ENCODE peak calls at places on chromosomes 5 and 9, in six cellular contexts. One of them, this sample, is unnamed.

GRCh38 chr5:135319928-135320606 is 79.0 kb downstream of the MACROH2A1 start:
- DNase-seq in uterus: no peak
- DNase-seq in EH: no peak
- DNase-seq in KBM-7: no peak
- DNase-seq in T-cell: no peak
- DNase-seq in HFFc6: no peak
- DNase-seq in this sample: no peak

GRCh38 chr9:87040410-87041009 is 93.2 kb upstream of the GAS1 start:
- DNase-seq in uterus: no peak
- DNase-seq in HFFc6: no peak
- DNase-seq in T-cell: no peak
- DNase-seq in KBM-7: no peak
- DNase-seq in EH: no peak
- DNase-seq in this sample: no peak

GRCh38 chr5:133259199-133259997 is 207.6 kb downstream of the HSPA4 start:
- DNase-seq in KBM-7: peak
- DNase-seq in EH: no peak
- DNase-seq in T-cell: no peak
- DNase-seq in HFFc6: no peak
- DNase-seq in uterus: no peak
- DNase-seq in this sample: peak

GRCh38 chr5:97752871-97753270 is 569.8 kb upstream of the RIOK2 start:
- DNase-seq in KBM-7: no peak
- DNase-seq in T-cell: no peak
- DNase-seq in EH: no peak
- DNase-seq in uterus: no peak
- DNase-seq in HFFc6: no peak
- DNase-seq in this sample: no peak

GRCh38 chr5:93236807-93237421 is 344.1 kb downstream of the NR2F1-AS1 start:
- DNase-seq in HFFc6: peak
- DNase-seq in KBM-7: no peak
- DNase-seq in EH: peak
- DNase-seq in uterus: no peak
- DNase-seq in T-cell: no peak
- DNase-seq in this sample: no peak

GRCh38 chr5:369151-369939 is 47.8 kb downstream of the AHRR start:
- DNase-seq in T-cell: no peak
- DNase-seq in HFFc6: no peak
- DNase-seq in uterus: no peak
- DNase-seq in EH: no peak
- DNase-seq in KBM-7: no peak
- DNase-seq in this sample: no peak

GRCh38 chr9:4226331-4227250 is 73.3 kb downstream of the GLIS3 start:
- DNase-seq in uterus: no peak
- DNase-seq in KBM-7: no peak
- DNase-seq in HFFc6: no peak
- DNase-seq in T-cell: no peak
- DNase-seq in EH: peak
- DNase-seq in this sample: no peak

GRCh38 chr9:137156567-137157375 is 13.1 kb downstream of the LRRC26 start:
- DNase-seq in HFFc6: no peak
- DNase-seq in uterus: no peak
- DNase-seq in EH: peak
- DNase-seq in T-cell: peak
- DNase-seq in KBM-7: no peak
- DNase-seq in this sample: peak

GRCh38 chr9:99035313-99035712 is 69.6 kb upstream of the TGFBR1 start:
- DNase-seq in HFFc6: no peak
- DNase-seq in EH: no peak
- DNase-seq in T-cell: no peak
- DNase-seq in uterus: no peak
- DNase-seq in KBM-7: no peak
- DNase-seq in this sample: no peak

GRCh38 chr5:171651102-171651501 is 134.5 kb upstream of the SMIM23 start:
- DNase-seq in HFFc6: no peak
- DNase-seq in EH: no peak
- DNase-seq in T-cell: no peak
- DNase-seq in uterus: no peak
- DNase-seq in KBM-7: no peak
- DNase-seq in this sample: no peak

GRCh38 chr5:36240779-36241635 is 718 bp downstream of the NADK2 start:
- DNase-seq in EH: peak
- DNase-seq in KBM-7: peak
- DNase-seq in HFFc6: peak
- DNase-seq in uterus: peak
- DNase-seq in T-cell: no peak
- DNase-seq in this sample: peak